ENCODE peak calls at places on chromosomes 7 and 10, in nine cellular contexts. One of them, this sample, is unnamed.

GRCh38 chr7:134842062-134842461 is 62.6 kb downstream of the CALD1 start:
- DNase-seq in activated naive CD4-positive, alpha-beta T cell: no peak
- DNase-seq in stimulated activated CD8-positive, alpha-beta memory T cell treated with anti-CD3 and anti-CD28 coated beads, Interleukin-4, amount 100 ng/mL, for 24 hours: no peak
- DNase-seq in epithelial cell of esophagus: no peak
- DNase-seq in GM10248: no peak
- DNase-seq in H54: no peak
- DNase-seq in posterior cingulate gyrus: no peak
- DNase-seq in WTC11: no peak
- DNase-seq in AG10803: no peak
- DNase-seq in this sample: no peak

GRCh38 chr7:23287612-23288011 is 11.5 kb upstream of the MALSU1 start:
- DNase-seq in WTC11: no peak
- DNase-seq in posterior cingulate gyrus: no peak
- DNase-seq in activated naive CD4-positive, alpha-beta T cell: no peak
- DNase-seq in H54: no peak
- DNase-seq in GM10248: no peak
- DNase-seq in stimulated activated CD8-positive, alpha-beta memory T cell treated with anti-CD3 and anti-CD28 coated beads, Interleukin-4, amount 100 ng/mL, for 24 hours: no peak
- DNase-seq in epithelial cell of esophagus: no peak
- DNase-seq in AG10803: peak; percentile 6
- DNase-seq in this sample: no peak

GRCh38 chr7:4790516-4790991 is 15.1 kb downstream of the AP5Z1 start:
- DNase-seq in stimulated activated CD8-positive, alpha-beta memory T cell treated with anti-CD3 and anti-CD28 coated beads, Interleukin-4, amount 100 ng/mL, for 24 hours: no peak
- DNase-seq in activated naive CD4-positive, alpha-beta T cell: no peak
- DNase-seq in posterior cingulate gyrus: no peak
- DNase-seq in H54: no peak
- DNase-seq in GM10248: no peak
- DNase-seq in epithelial cell of esophagus: no peak
- DNase-seq in AG10803: no peak
- DNase-seq in WTC11: no peak
- DNase-seq in this sample: no peak

GRCh38 chr7:45241339-45242109 is 83.9 kb downstream of the RAMP3 start:
- DNase-seq in GM10248: no peak
- DNase-seq in epithelial cell of esophagus: peak; percentile 24
- DNase-seq in WTC11: no peak
- DNase-seq in stimulated activated CD8-positive, alpha-beta memory T cell treated with anti-CD3 and anti-CD28 coated beads, Interleukin-4, amount 100 ng/mL, for 24 hours: no peak
- DNase-seq in AG10803: no peak
- DNase-seq in H54: no peak
- DNase-seq in activated naive CD4-positive, alpha-beta T cell: no peak
- DNase-seq in posterior cingulate gyrus: no peak
- DNase-seq in this sample: peak; percentile 53

GRCh38 chr7:31648288-31648687 is 38.7 kb upstream of the PPP1R17 start:
- DNase-seq in activated naive CD4-positive, alpha-beta T cell: no peak
- DNase-seq in posterior cingulate gyrus: no peak
- DNase-seq in GM10248: no peak
- DNase-seq in epithelial cell of esophagus: peak; percentile 17
- DNase-seq in H54: no peak
- DNase-seq in AG10803: peak; percentile 3
- DNase-seq in stimulated activated CD8-positive, alpha-beta memory T cell treated with anti-CD3 and anti-CD28 coated beads, Interleukin-4, amount 100 ng/mL, for 24 hours: no peak
- DNase-seq in WTC11: no peak
- DNase-seq in this sample: no peak

GRCh38 chr10:80509403-80510161 is 28.1 kb upstream of the SH2D4B start:
- DNase-seq in posterior cingulate gyrus: no peak
- DNase-seq in activated naive CD4-positive, alpha-beta T cell: no peak
- DNase-seq in stimulated activated CD8-positive, alpha-beta memory T cell treated with anti-CD3 and anti-CD28 coated beads, Interleukin-4, amount 100 ng/mL, for 24 hours: no peak
- DNase-seq in H54: peak; percentile 96
- DNase-seq in AG10803: peak; percentile 58
- DNase-seq in GM10248: no peak
- DNase-seq in epithelial cell of esophagus: peak; percentile 83
- DNase-seq in WTC11: no peak
- DNase-seq in this sample: no peak

GRCh38 chr7:111910656-111911055 is 295.5 kb downstream of the DOCK4 start:
- DNase-seq in stimulated activated CD8-positive, alpha-beta memory T cell treated with anti-CD3 and anti-CD28 coated beads, Interleukin-4, amount 100 ng/mL, for 24 hours: no peak
- DNase-seq in H54: no peak
- DNase-seq in WTC11: no peak
- DNase-seq in activated naive CD4-positive, alpha-beta T cell: no peak
- DNase-seq in GM10248: no peak
- DNase-seq in AG10803: no peak
- DNase-seq in epithelial cell of esophagus: no peak
- DNase-seq in posterior cingulate gyrus: no peak
- DNase-seq in this sample: no peak

GRCh38 chr7:112252141-112252540 is 45.6 kb downstream of the ZNF277 start:
- DNase-seq in stimulated activated CD8-positive, alpha-beta memory T cell treated with anti-CD3 and anti-CD28 coated beads, Interleukin-4, amount 100 ng/mL, for 24 hours: no peak
- DNase-seq in posterior cingulate gyrus: no peak
- DNase-seq in AG10803: no peak
- DNase-seq in H54: no peak
- DNase-seq in epithelial cell of esophagus: no peak
- DNase-seq in GM10248: no peak
- DNase-seq in activated naive CD4-positive, alpha-beta T cell: no peak
- DNase-seq in WTC11: no peak
- DNase-seq in this sample: no peak